ENCODE peak calls at places on chromosomes 11 and 22, in ten cellular contexts. X, K, F, N, S, U, J, T, D and A are unnamed samples.

GRCh38 chr11:119378851-119379465 is 2.5 kb downstream of the USP2 start:
- DNase-seq in D (peak), S (no peak), T (no peak), N (no peak), K (no peak), J (no peak), F (no peak), U (no peak), X (no peak), A (no peak)

GRCh38 chr11:45393826-45394225 is 107.7 kb upstream of the SYT13 start:
- DNase-seq in F (no peak), K (no peak), T (no peak), N (no peak), J (no peak), X (no peak), U (no peak), S (no peak), D (no peak), A (no peak)

GRCh38 chr11:107157146-107157808 is 139.0 kb upstream of the GUCY1A2 start:
- DNase-seq in D (no peak), K (no peak), S (no peak), U (no peak), N (no peak), T (no peak), J (no peak), X (no peak), F (no peak), A (no peak)

GRCh38 chr11:94784884-94785283 is 16.7 kb downstream of the AMOTL1 start:
- DNase-seq in S (no peak), D (no peak), N (no peak), U (no peak), F (no peak), K (no peak), T (no peak), X (no peak), J (no peak), A (no peak)

GRCh38 chr11:40281055-40281580 is 1178.3 kb downstream of the LRRC4C start:
- DNase-seq in N (no peak), U (no peak), X (no peak), T (no peak), D (no peak), S (no peak), F (no peak), K (no peak), J (no peak), A (no peak)

GRCh38 chr22:46267431-46268279 is at the start of gene TTC38:
- DNase-seq in K (no peak), T (peak), J (peak), U (peak), X (peak), D (peak), F (peak), S (peak), N (peak), A (peak)

GRCh38 chr11:1879941-1880720 is 11.6 kb downstream of the PRR33 start:
- DNase-seq in U (peak), S (no peak), N (peak), K (no peak), X (no peak), J (no peak), D (no peak), T (no peak), F (no peak), A (no peak)

GRCh38 chr22:50507421-50507990 is at the start of gene LMF2:
- DNase-seq in N (peak), K (peak), X (peak), T (peak), U (no peak), J (peak), D (peak), F (no peak), S (no peak), A (peak)

GRCh38 chr11:27487706-27488105 is 15.1 kb upstream of the LGR4 start:
- DNase-seq in D (no peak), K (no peak), F (no peak), J (no peak), N (no peak), T (no peak), U (no peak), X (no peak), S (no peak), A (no peak)

GRCh38 chr22:18023509-18024275 is 669 bp downstream of the MICAL3 start:
- DNase-seq in T (peak), S (peak), X (peak), J (no peak), K (peak), N (peak), D (peak), U (peak), F (peak), A (peak)

GRCh38 chr11:85170184-85170583 is 457.0 kb downstream of the DLG2 start:
- DNase-seq in N (no peak), X (no peak), U (peak), J (no peak), K (no peak), D (no peak), F (no peak), T (no peak), S (peak), A (no peak)

GRCh38 chr22:35150163-35151107 is 84.5 kb downstream of the ISX start:
- DNase-seq in U (peak), D (no peak), T (peak), X (peak), K (peak), N (peak), S (peak), J (peak), F (peak), A (peak)

GRCh38 chr11:79237676-79238075 is 203.2 kb downstream of the TENM4 start:
- DNase-seq in T (no peak), J (no peak), F (no peak), K (no peak), U (peak), S (peak), N (no peak), D (no peak), X (no peak), A (no peak)

GRCh38 chr11:72321381-72321996 is 77.5 kb upstream of the PHOX2A start:
- DNase-seq in N (no peak), D (no peak), S (peak), X (no peak), U (no peak), J (no peak), T (no peak), K (no peak), F (no peak), A (no peak)

GRCh38 chr11:58652726-58653280 is 30.3 kb downstream of the CNTF start:
- DNase-seq in N (no peak), S (no peak), J (no peak), K (no peak), T (no peak), F (no peak), U (no peak), X (no peak), D (no peak), A (no peak)

GRCh38 chr11:35146074-35146521 is 7.1 kb downstream of the CD44 start:
- DNase-seq in D (no peak), S (no peak), K (peak), N (no peak), J (peak), T (no peak), U (no peak), F (no peak), X (peak), A (no peak)

GRCh38 chr11:63838150-63838681 is 694 bp upstream of the MARK2 start:
- DNase-seq in X (no peak), T (no peak), F (peak), S (no peak), N (no peak), U (no peak), K (no peak), D (no peak), J (no peak), A (no peak)

GRCh38 chr11:118615282-118615979 is 8.0 kb downstream of the PHLDB1 start:
- DNase-seq in U (no peak), T (no peak), N (no peak), X (no peak), F (peak), S (no peak), K (no peak), J (no peak), D (no peak), A (peak)